ENCODE peak calls at places on chromosomes 1 and 21, in four cellular contexts. P is fibroblast of mammary gland, W is endothelial cell, U is non-pigmented ciliary epithelial cell. B is an unnamed sample.
A peak's percentile ranks its signal among the peaks of the same experiment; 100 is the strongest.

GRCh38 chr1:222263791-222264190 is 284.1 kb downstream of the HHIPL2 start:
- DNase-seq in P (no peak), W (no peak), U (no peak), B (no peak)

GRCh38 chr21:25721987-25722386 is 12.7 kb downstream of the ATP5PF start:
- DNase-seq in P (no peak), W (no peak), U (no peak), B (no peak)

GRCh38 chr1:179821524-179821923 is 56.1 kb downstream of the TOR1AIP2 start:
- DNase-seq in P (no peak), W (no peak), U (no peak), B (no peak)

GRCh38 chr1:14113841-14114567 is 414.0 kb downstream of the PRDM2 start:
- DNase-seq in P (peak; percentile 63), W (peak; percentile 62), U (peak; percentile 6), B (peak; percentile 80)

GRCh38 chr1:28830814-28831213 is 18.8 kb downstream of the OPRD1 start:
- DNase-seq in P (no peak), W (no peak), U (no peak), B (no peak)

GRCh38 chr21:15617968-15618367 is 111.8 kb upstream of the USP25 start:
- DNase-seq in P (peak; percentile 67), W (no peak), U (peak; percentile 50), B (no peak)

GRCh38 chr1:172955161-172955821 is 95.5 kb downstream of the TNFSF18 start:
- DNase-seq in P (peak; percentile 83), W (no peak), U (peak; percentile 88), B (no peak)

GRCh38 chr1:50271968-50272578 is 151.2 kb downstream of the DMRTA2 start:
- DNase-seq in P (peak; percentile 31), W (peak; percentile 73), U (no peak), B (peak; percentile 68)

GRCh38 chr21:33208534-33208933 is 21.2 kb upstream of the IFNAR2 start:
- DNase-seq in P (peak; percentile 11), W (no peak), U (no peak), B (no peak)

GRCh38 chr1:198121058-198121829 is 35.6 kb upstream of the NEK7 start:
- DNase-seq in P (peak; percentile 89), W (no peak), U (peak; percentile 85), B (no peak)

GRCh38 chr1:206030714-206031113 is 7.0 kb upstream of the CTSE start:
- DNase-seq in P (peak; percentile 66), W (peak; percentile 72), U (peak; percentile 22), B (peak; percentile 76)

GRCh38 chr1:108016451-108016920 is 51.5 kb upstream of the VAV3 start:
- DNase-seq in P (peak; percentile 54), W (no peak), U (peak; percentile 91), B (no peak)

GRCh38 chr1:156246762-156247459 is 945 bp downstream of the PAQR6 start:
- DNase-seq in P (no peak), W (no peak), U (no peak), B (no peak)

GRCh38 chr1:218874313-218874712 is 299.4 kb upstream of the LYPLAL1 start:
- DNase-seq in P (peak; percentile 74), W (no peak), U (peak; percentile 74), B (no peak)